ENCODE peak calls at places on chromosomes 4 and X, in ten cellular contexts. O is GM06990, H is tibial nerve, U is AG04449, V is lower leg skin, N is SK-N-SH, T is fibroblast of pulmonary artery, L is brain microvascular endothelial cell, F is neural progenitor cell, P is kidney. B is an unnamed sample.
A peak's percentile ranks its signal among the peaks of the same experiment; 100 is the strongest.

GRCh38 chrX:153646620-153647373 is at the start of gene DUSP9:
- DNase-seq in L (no peak), O (no peak), P (peak; percentile 80), U (no peak), N (peak; percentile 77), T (peak; percentile 16), V (no peak), F (peak; percentile 72), H (no peak), B (peak; percentile 64)

GRCh38 chr4:5979981-5980380 is 38.2 kb downstream of the C4orf50 start:
- DNase-seq in N (peak; percentile 80), P (no peak), T (peak; percentile 4), F (peak; percentile 82), O (no peak), H (no peak), L (no peak), V (no peak), U (no peak), B (peak; percentile 63)

GRCh38 chrX:38929966-38930421 is 128.7 kb downstream of the MID1IP1 start:
- DNase-seq in T (peak; percentile 14), F (no peak), U (peak; percentile 21), N (no peak), O (no peak), H (no peak), L (peak; percentile 32), P (no peak), V (peak; percentile 16), B (no peak)

GRCh38 chr4:185134176-185134869 is 8.7 kb upstream of the SLC25A4 start:
- DNase-seq in O (no peak), L (no peak), T (peak; percentile 74), H (no peak), P (no peak), N (peak; percentile 68), V (no peak), F (peak; percentile 67), U (no peak), B (no peak)

GRCh38 chr4:114249561-114250356 is 270.3 kb upstream of the ARSJ start:
- DNase-seq in L (no peak), V (no peak), N (no peak), U (no peak), O (no peak), H (no peak), T (no peak), P (no peak), F (no peak), B (no peak)

GRCh38 chrX:15877380-15877779 is 22.8 kb upstream of the AP1S2 start:
- DNase-seq in U (no peak), O (no peak), F (no peak), H (no peak), P (no peak), N (no peak), L (peak; percentile 63), V (no peak), T (peak; percentile 61), B (no peak)

GRCh38 chr4:76341063-76341462 is 34.5 kb downstream of the STBD1 start:
- DNase-seq in T (peak; percentile 81), N (no peak), H (no peak), F (no peak), V (no peak), O (no peak), U (peak; percentile 60), P (no peak), L (peak; percentile 55), B (no peak)

GRCh38 chr4:86706923-86707597 is 112.9 kb downstream of the PTPN13 start:
- DNase-seq in O (no peak), N (no peak), P (no peak), F (no peak), U (no peak), L (no peak), V (peak; percentile 49), H (no peak), T (peak; percentile 27), B (no peak)

GRCh38 chr4:8506373-8507250 is 66.0 kb downstream of the TRMT44 start:
- DNase-seq in V (peak; percentile 21), L (peak; percentile 52), F (peak; percentile 77), O (no peak), P (no peak), T (peak; percentile 7), N (no peak), H (peak; percentile 37), U (no peak), B (no peak)

GRCh38 chr4:41394362-41394960 is 137.7 kb downstream of the UCHL1 start:
- DNase-seq in L (no peak), F (no peak), H (no peak), P (no peak), N (no peak), T (no peak), V (no peak), U (no peak), O (no peak), B (no peak)

GRCh38 chrX:75522565-75523411 is at the start of gene ZDHHC15:
- DNase-seq in T (peak; percentile 3), L (peak; percentile 0), N (peak; percentile 64), H (peak; percentile 14), V (peak; percentile 18), P (peak; percentile 87), U (no peak), O (peak; percentile 14), F (peak; percentile 65), B (peak; percentile 83)

GRCh38 chrX:117996918-117997480 is 119.6 kb downstream of the KLHL13 start:
- DNase-seq in H (no peak), L (no peak), U (no peak), P (no peak), V (no peak), T (peak; percentile 2), F (no peak), N (peak; percentile 14), O (no peak), B (no peak)
- TF ChIP-seq CTCF in H (no peak), L (peak; percentile 40), U (no peak), P (peak; percentile 43), V (no peak), T (peak; percentile 20), F (peak; percentile 30), N (peak; percentile 65), O (peak; percentile 64), B (no peak)

DNA sequence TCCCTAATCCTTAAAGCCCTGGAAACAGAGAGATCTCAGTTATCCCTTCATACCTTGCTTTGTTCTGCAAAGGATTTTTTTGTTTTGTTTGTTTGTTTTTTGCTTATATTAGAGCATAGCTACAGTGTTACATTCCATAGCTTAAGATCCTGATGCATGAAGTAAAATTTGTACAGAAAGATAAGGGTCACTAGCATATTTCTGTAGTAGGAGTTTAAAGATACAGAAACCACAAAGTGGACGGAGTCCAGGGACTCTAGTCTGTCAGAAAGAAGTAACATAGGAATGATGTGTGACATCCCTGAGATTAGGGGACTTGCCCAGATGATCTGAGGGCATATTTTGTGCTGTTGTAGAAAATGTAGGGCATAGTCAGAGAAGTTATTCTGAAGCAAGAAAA is 151.9 kb upstream of the PLAC1 start:
- DNase-seq in T (no peak), L (no peak), H (no peak), N (no peak), F (no peak), P (no peak), O (no peak), U (no peak), V (no peak), B (no peak)
- H3K4me3 ChIP-seq in T (no peak overlapping the region), L (no peak overlapping the region), H (no peak overlapping the region), N (no peak overlapping the region), F (no peak overlapping the region), P (no peak overlapping the region), O (no peak overlapping the region), U (no peak overlapping the region), V (no peak overlapping the region), B (no peak overlapping the region)

GRCh38 chrX:10447577-10448214 is 172.7 kb downstream of the MID1 start:
- DNase-seq in T (peak; percentile 37), H (no peak), O (no peak), P (no peak), F (no peak), U (no peak), L (peak; percentile 36), V (no peak), N (no peak), B (no peak)

GRCh38 chrX:10441464-10441863 is 178.9 kb downstream of the MID1 start:
- DNase-seq in U (no peak), L (no peak), H (no peak), P (no peak), N (no peak), F (no peak), T (no peak), V (no peak), O (no peak), B (no peak)

GRCh38 chrX:10444204-10444603 is 176.2 kb downstream of the MID1 start:
- DNase-seq in N (no peak), P (no peak), L (no peak), H (no peak), F (no peak), U (no peak), O (no peak), V (no peak), T (peak; percentile 25), B (no peak)
- TF ChIP-seq CTCF in N (peak; percentile 26), P (peak; percentile 27), L (peak; percentile 34), H (no peak), F (peak; percentile 20), U (no peak), O (no peak), V (no peak), T (peak; percentile 10), B (peak; percentile 9)

GRCh38 chr4:174215936-174216699 is 67.3 kb downstream of the FBXO8 start:
- DNase-seq in N (peak; percentile 76), U (no peak), L (no peak), T (no peak), P (no peak), F (peak; percentile 61), H (no peak), V (no peak), O (no peak), B (no peak)

GRCh38 chr4:174216935-174217272 is 66.6 kb downstream of the FBXO8 start:
- DNase-seq in N (no peak), V (no peak), H (no peak), U (no peak), O (no peak), T (no peak), P (no peak), L (no peak), F (peak; percentile 22), B (no peak)

GRCh38 chr4:174215055-174215454 is 68.4 kb downstream of the FBXO8 start:
- DNase-seq in U (no peak), O (no peak), H (no peak), V (no peak), T (no peak), P (no peak), N (no peak), F (no peak), L (no peak), B (no peak)

GRCh38 chr4:174217273-174218126 is 66.0 kb downstream of the FBXO8 start:
- DNase-seq in V (no peak), U (peak; percentile 4), O (no peak), L (no peak), T (peak; percentile 60), F (peak; percentile 45), P (peak; percentile 63), N (peak; percentile 85), H (no peak), B (no peak)

DNA sequence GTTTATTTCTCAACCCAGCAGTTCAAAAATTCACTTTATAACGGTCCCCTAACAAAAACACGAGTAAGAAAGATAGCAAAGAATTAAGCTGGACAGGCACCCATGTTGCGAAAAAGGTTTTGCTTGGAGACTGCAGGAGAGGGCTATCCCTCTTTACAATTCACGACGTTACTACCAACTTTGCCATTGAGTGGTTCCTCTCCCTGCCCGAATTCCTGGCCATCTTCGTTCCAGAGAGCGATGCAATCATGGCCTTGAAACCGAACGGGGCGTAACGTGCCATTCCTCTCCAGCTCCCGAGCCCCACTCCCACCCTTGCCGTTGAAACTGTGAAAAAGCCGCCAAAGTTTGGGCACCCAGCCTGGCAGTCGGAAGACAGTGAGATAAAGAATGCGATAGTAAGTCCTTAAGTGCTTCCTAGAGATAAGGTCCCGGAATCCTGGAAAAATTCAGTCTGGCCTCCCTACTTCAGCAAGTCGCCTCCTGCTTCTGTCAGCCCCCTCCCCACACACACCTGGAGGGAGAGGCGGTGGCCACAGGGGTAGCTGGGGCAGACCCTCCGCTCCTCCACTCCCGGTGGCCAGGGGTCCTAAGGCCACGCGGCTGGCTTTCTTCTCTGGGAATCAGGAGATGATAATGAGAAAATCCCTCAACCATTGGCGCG is 65.2 kb downstream of the FBXO8 start:
- DNase-seq in T (peak; percentile 30), F (peak; percentile 46), H (no peak), O (no peak), N (peak; percentile 50), L (no peak), V (no peak), P (no peak), U (no peak), B (no peak)
- H3K4me3 ChIP-seq in T (peak overlapping the region; percentile 48), F (no peak overlapping the region), H (peak overlapping the region; percentile 37), O (no peak overlapping the region), N (peak overlapping the region; percentile 50), L (no peak overlapping the region), V (no peak overlapping the region), P (no peak overlapping the region), U (peak overlapping the region; percentile 43), B (no peak overlapping the region)